ENCODE peak calls at places on chromosomes 4 and X, in four cellular contexts. L is stimulated activated CD8-positive, alpha-beta memory T cell treated with anti-CD3 and anti-CD28 coated beads, Interleukin-4, amount 100 ng/mL, for 1 hour; N is ecto neural progenitor cell; T is type B pancreatic cell. F is an unnamed sample.

GRCh38 chrX:40031861-40032422 is 65.8 kb downstream of the BCOR start:
- DNase-seq in T (no peak), N (no peak), L (no peak), F (no peak)

GRCh38 chrX:109773374-109773773 is 40.3 kb upstream of the ACSL4 start:
- DNase-seq in N (no peak), T (no peak), L (no peak), F (no peak)

GRCh38 chrX:68462197-68462596 is 28.9 kb upstream of the OPHN1 start:
- DNase-seq in N (no peak), L (no peak), T (no peak), F (peak; percentile 57)

GRCh38 chr4:99811117-99811516 is 5.5 kb upstream of the DAPP1 start:
- DNase-seq in N (no peak), L (no peak), T (no peak), F (no peak)

GRCh38 chr4:183561905-183562304 is 57.0 kb downstream of the ING2 start:
- DNase-seq in L (no peak), T (no peak), N (no peak), F (no peak)

GRCh38 chr4:56655209-56655626 is 25.9 kb downstream of the HOPX start:
- DNase-seq in N (peak; percentile 60), L (no peak), T (no peak), F (peak; percentile 31)

GRCh38 chrX:11435568-11435967 is 142.4 kb downstream of the AMELX start:
- DNase-seq in L (no peak), T (no peak), N (no peak), F (no peak)

GRCh38 chr4:189285377-189285776 is 655.3 kb upstream of the FRG1 start:
- DNase-seq in L (no peak), N (no peak), T (no peak), F (no peak)

GRCh38 chr4:112916868-112917267 is 132.6 kb upstream of the ANK2 start:
- DNase-seq in L (no peak), T (no peak), N (no peak), F (no peak)

GRCh38 chr4:149426461-149426860 is 389.2 kb downstream of the IQCM start:
- DNase-seq in T (no peak), N (no peak), L (no peak), F (no peak)

GRCh38 chr4:105050896-105051295 is 95.8 kb upstream of the TET2 start:
- DNase-seq in T (no peak), N (no peak), L (no peak), F (no peak)

GRCh38 chrX:120791013-120791643 is 84.5 kb downstream of the CT47B1 start:
- DNase-seq in L (no peak), T (no peak), N (no peak), F (no peak)

GRCh38 chr4:94403735-94404134 is 48.0 kb upstream of the PDLIM5 start:
- DNase-seq in L (no peak), T (no peak), N (no peak), F (no peak)

GRCh38 chrX:123481908-123482873 is 250.7 kb downstream of the THOC2 start:
- DNase-seq in T (no peak), N (no peak), L (no peak), F (no peak)

F was measured in foreskin keratinocyte.